ENCODE peak calls at places on chromosome 22, in four cellular contexts. B is neuronal stem cell, D is IMR-90, A is H9. N is an unnamed sample.
A peak's percentile ranks its signal among the peaks of the same experiment; 100 is the strongest.

GRCh38 chr22:29816539-29816938 is 21.5 kb downstream of the ASCC2 start:
- DNase-seq in B (no peak), D (no peak), A (no peak), N (no peak)

GRCh38 chr22:35914665-35915476 is 113.8 kb downstream of the RBFOX2 start:
- DNase-seq in B (peak; percentile 87), D (peak; percentile 91), A (peak; percentile 88), N (peak; percentile 98)

GRCh38 chr22:49108636-49109315 is 718.9 kb downstream of the BRD1 start:
- DNase-seq in B (no peak), D (no peak), A (no peak), N (no peak)

GRCh38 chr22:20456064-20456721 is 18.6 kb upstream of the SCARF2 start:
- DNase-seq in B (peak; percentile 71), D (peak; percentile 86), A (peak; percentile 89), N (peak; percentile 86)

GRCh38 chr22:30574095-30574981 is at the start of gene GAL3ST1:
- DNase-seq in B (peak; percentile 45), D (no peak), A (peak; percentile 59), N (peak; percentile 30)

GRCh38 chr22:42613869-42614268 is 814 bp downstream of the POLDIP3 start:
- DNase-seq in B (no peak), D (no peak), A (no peak), N (peak; percentile 61)

GRCh38 chr22:27139935-27140493 is 482.6 kb downstream of the MIAT start:
- DNase-seq in B (no peak), D (peak; percentile 83), A (no peak), N (no peak)

GRCh38 chr22:42994917-42995562 is 19.9 kb downstream of the PACSIN2 start:
- DNase-seq in B (no peak), D (peak; percentile 94), A (no peak), N (no peak)

GRCh38 chr22:50396751-50397370 is 53.7 kb downstream of the PPP6R2 start:
- DNase-seq in B (no peak), D (peak; percentile 20), A (no peak), N (peak; percentile 81)

GRCh38 chr22:31274017-31274416 is 18.3 kb downstream of the PIK3IP1 start:
- DNase-seq in B (no peak), D (no peak), A (no peak), N (no peak)

GRCh38 chr22:20267441-20268288 is 453 bp downstream of the RTN4R start:
- DNase-seq in B (no peak), D (no peak), A (no peak), N (peak; percentile 20)

GRCh38 chr22:43202326-43202725 is 15.4 kb upstream of the TTLL12 start:
- DNase-seq in B (no peak), D (no peak), A (no peak), N (no peak)

GRCh38 chr22:43060213-43060612 is 29.0 kb downstream of the TTLL1 start:
- DNase-seq in B (peak; percentile 44), D (no peak), A (peak; percentile 86), N (peak; percentile 65)

GRCh38 chr22:20312396-20313191 is 7.3 kb downstream of the DGCR6L start:
- DNase-seq in B (no peak), D (no peak), A (peak; percentile 12), N (no peak)

GRCh38 chr22:31753005-31753633 is 700 bp upstream of the DEPDC5 start:
- DNase-seq in B (peak; percentile 66), D (no peak), A (peak; percentile 93), N (peak; percentile 93)

GRCh38 chr22:29700949-29701927 is 18.6 kb upstream of the CABP7 start:
- DNase-seq in B (no peak), D (peak; percentile 34), A (peak; percentile 72), N (peak; percentile 70)

GRCh38 chr22:33438273-33438672 is 380.1 kb upstream of the SYN3 start:
- DNase-seq in B (no peak), D (peak; percentile 89), A (no peak), N (no peak)

GRCh38 chr22:40818747-40819662 is at the start of gene SLC25A17:
- DNase-seq in B (peak; percentile 70), D (peak; percentile 69), A (peak; percentile 95), N (peak; percentile 94)

GRCh38 chr22:27880778-27881394 is 38.2 kb downstream of the PITPNB start:
- DNase-seq in B (peak; percentile 63), D (peak; percentile 86), A (no peak), N (peak; percentile 75)

GRCh38 chr22:26837784-26838520 is 180.6 kb downstream of the MIAT start:
- DNase-seq in B (no peak), D (no peak), A (no peak), N (peak; percentile 90)

GRCh38 chr22:39478461-39478860 is 21.6 kb downstream of the MGAT3 start:
- DNase-seq in B (no peak), D (peak; percentile 6), A (peak; percentile 69), N (no peak)

GRCh38 chr22:21703684-21704316 is 31.8 kb downstream of the YPEL1 start:
- DNase-seq in B (no peak), D (no peak), A (no peak), N (no peak)

GRCh38 chr22:18078329-18079041 is 695 bp downstream of the PEX26 start:
- DNase-seq in B (no peak), D (peak; percentile 19), A (peak; percentile 38), N (peak; percentile 51)

GRCh38 chr22:36110306-36110791 is 50.2 kb downstream of the APOL3 start:
- DNase-seq in B (no peak), D (no peak), A (no peak), N (peak; percentile 50)

GRCh38 chr22:32591620-32592019 is 117.0 kb downstream of the FBXO7 start:
- DNase-seq in B (no peak), D (peak; percentile 88), A (no peak), N (no peak)

GRCh38 chr22:27919943-27920755 is 1.1 kb upstream of the PITPNB start:
- DNase-seq in B (peak; percentile 54), D (peak; percentile 72), A (peak; percentile 60), N (peak; percentile 91)

GRCh38 chr22:44701824-44702478 is at the start of gene PRR5:
- DNase-seq in B (peak; percentile 61), D (peak; percentile 91), A (peak; percentile 77), N (peak; percentile 74)
- H2BK5ac ChIP-seq in B (no peak within 1 kb of the TSS), D (peak within 1 kb of the TSS; percentile 67), A (no peak within 1 kb of the TSS), N (no peak within 1 kb of the TSS)

DNA sequence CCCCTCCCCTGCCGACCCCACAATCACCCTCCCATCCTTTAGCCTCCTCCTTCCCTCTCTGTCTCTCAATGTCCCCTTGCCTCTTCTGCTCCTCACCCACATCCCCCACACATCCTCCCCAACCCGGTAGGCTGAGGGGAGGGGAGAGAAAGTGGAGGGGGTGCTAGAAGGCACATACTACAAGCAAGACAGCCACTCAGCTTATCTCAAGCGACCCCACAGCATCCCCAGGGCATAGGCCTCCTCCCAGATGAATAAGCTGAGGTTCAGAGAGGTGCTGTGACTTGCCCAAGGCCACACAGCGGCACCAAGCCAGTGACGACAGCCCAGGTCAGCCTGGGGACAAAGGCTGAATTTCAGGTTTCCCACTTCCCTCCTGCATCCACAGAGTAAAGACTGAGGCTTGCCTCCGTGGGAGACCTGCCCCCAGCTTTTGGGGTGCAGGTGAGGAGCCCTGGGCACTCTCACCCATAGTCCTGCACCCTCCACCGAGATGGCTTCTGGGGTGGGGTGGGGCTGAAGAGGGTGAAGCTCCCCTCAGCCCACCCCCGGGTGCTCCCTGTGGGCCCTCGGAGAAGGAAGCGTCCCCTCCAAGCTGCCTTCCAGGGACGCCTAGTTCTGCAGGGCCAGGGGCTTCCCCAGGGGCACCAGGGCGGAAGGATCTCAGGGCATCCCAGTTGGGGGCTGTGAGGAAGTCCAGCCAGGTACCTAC is 511 bp downstream of the RAC2 start:
- DNase-seq in B (no peak), D (no peak), A (no peak), N (no peak)
- H3K4ac ChIP-seq in B (no peak overlapping the region), D (peak overlapping the region; percentile 88), A (no peak overlapping the region), N (no peak overlapping the region)

GRCh38 chr22:44383652-44384562 is 71.2 kb upstream of the SHISAL1 start:
- DNase-seq in B (no peak), D (no peak), A (no peak), N (no peak)

GRCh38 chr22:44384563-44384940 is 71.8 kb upstream of the SHISAL1 start:
- DNase-seq in B (no peak), D (no peak), A (no peak), N (no peak)

GRCh38 chr22:44382461-44383038 is 69.8 kb upstream of the SHISAL1 start:
- DNase-seq in B (no peak), D (no peak), A (no peak), N (no peak)

GRCh38 chr22:44381761-44382454 is 69.2 kb upstream of the SHISAL1 start:
- DNase-seq in B (no peak), D (no peak), A (no peak), N (no peak)

GRCh38 chr22:44383071-44383575 is 70.4 kb upstream of the SHISAL1 start:
- DNase-seq in B (no peak), D (no peak), A (no peak), N (no peak)
- H3K27ac ChIP-seq in B (no peak overlapping the region), D (no peak overlapping the region), A (no peak overlapping the region), N (no peak overlapping the region)

DNA sequence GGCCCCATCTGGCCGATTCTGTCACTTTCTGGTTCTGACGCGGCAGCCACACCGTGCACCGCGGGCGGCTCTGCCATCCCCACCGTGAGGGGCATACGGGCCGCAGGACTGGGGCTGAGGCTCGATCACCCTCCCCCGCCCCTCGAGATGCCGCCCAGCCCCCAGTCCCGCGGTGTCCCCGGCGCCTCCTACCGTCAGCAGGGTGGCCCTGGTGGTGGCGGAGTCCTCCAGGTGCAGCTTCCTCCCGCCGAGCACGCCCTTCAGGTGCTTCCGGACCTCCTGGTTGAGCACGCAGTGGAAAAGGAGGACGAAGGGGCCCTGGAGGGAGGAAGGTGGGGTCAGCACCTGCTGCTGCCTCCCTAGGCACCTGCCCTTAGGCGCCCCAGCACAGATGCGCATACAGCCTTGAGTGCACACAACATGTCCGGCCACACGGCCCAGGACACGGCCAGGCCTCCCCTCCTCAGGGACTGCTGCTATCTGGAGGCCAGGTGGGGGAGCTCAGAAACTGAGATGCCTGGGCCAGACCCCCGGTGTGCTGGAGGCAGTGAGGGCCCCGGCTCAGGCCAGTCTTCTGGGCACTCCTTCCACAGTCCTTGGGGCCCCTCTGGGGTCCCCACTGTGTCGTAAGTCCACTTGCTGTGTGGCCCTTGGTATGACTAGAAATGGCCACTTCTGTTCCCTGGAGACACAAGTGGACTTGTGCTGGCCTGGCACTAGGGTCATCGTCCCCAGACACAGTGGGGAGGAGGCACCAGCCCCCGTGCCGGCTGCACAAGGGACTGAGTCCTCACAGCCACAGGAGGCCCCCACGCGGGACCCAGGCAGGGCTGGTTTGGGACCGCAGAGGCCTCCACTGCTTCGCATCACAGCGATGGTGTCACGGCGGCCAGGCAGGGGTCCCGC is 31.5 kb downstream of the TRMU start:
- DNase-seq in B (no peak), D (no peak), A (no peak), N (no peak)
- H2BK5ac ChIP-seq in B (peak overlapping the region; percentile 53), D (no peak overlapping the region), A (no peak overlapping the region), N (no peak overlapping the region)

N was measured in mesendoderm.